ENCODE peak calls at places on chromosomes 7 and 10, in five cellular contexts. I, E, H, N and A are unnamed samples.

GRCh38 chr10:100781145-100781665 is 35.8 kb downstream of the PAX2 start:
- DNase-seq in E (no peak), H (no peak), I (no peak), N (no peak), A (no peak)

GRCh38 chr7:128404826-128405344 is 4.9 kb downstream of the IMPDH1 start:
- DNase-seq in E (peak; percentile 45), I (no peak), N (peak; percentile 82), H (peak; percentile 43), A (no peak)

GRCh38 chr7:100675581-100676350 is 2.2 kb downstream of the GNB2 start:
- DNase-seq in E (peak; percentile 87), N (peak; percentile 96), I (peak; percentile 87), H (peak; percentile 49), A (peak; percentile 80)

GRCh38 chr10:132489053-132489703 is 48.4 kb upstream of the INPP5A start:
- DNase-seq in E (no peak), N (no peak), I (no peak), H (no peak), A (no peak)

GRCh38 chr10:42930516-42931205 is 146.2 kb upstream of the RET start:
- DNase-seq in E (no peak), I (no peak), H (no peak), N (no peak), A (no peak)

GRCh38 chr10:12703813-12704212 is 297.7 kb downstream of the CCDC3 start:
- DNase-seq in E (no peak), I (no peak), H (peak; percentile 81), N (no peak), A (no peak)

GRCh38 chr10:130873636-130874035 is 437.9 kb downstream of the TCERG1L start:
- DNase-seq in I (no peak), N (no peak), E (no peak), H (no peak), A (no peak)

GRCh38 chr10:26737730-26738129 is 40.2 kb downstream of the PDSS1 start:
- DNase-seq in H (no peak), E (peak; percentile 40), I (no peak), N (no peak), A (no peak)

GRCh38 chr10:78415111-78415510 is 381.4 kb downstream of the RPS24 start:
- DNase-seq in E (no peak), I (no peak), N (no peak), H (no peak), A (no peak)

GRCh38 chr10:11678074-11678793 is 63.9 kb upstream of the ECHDC3 start:
- DNase-seq in E (peak; percentile 94), H (no peak), N (no peak), I (no peak), A (no peak)

GRCh38 chr10:35546824-35547225 is 58.3 kb upstream of the GJD4 start:
- DNase-seq in E (no peak), N (no peak), H (peak; percentile 100), I (peak; percentile 13), A (peak; percentile 41)

GRCh38 chr7:32115831-32116230 is 45.6 kb upstream of the PDE1C start:
- DNase-seq in I (no peak), N (no peak), E (no peak), H (peak; percentile 81), A (no peak)

GRCh38 chr7:94974436-94974835 is 67.0 kb downstream of the PPP1R9A start:
- DNase-seq in E (no peak), I (no peak), N (no peak), H (no peak), A (no peak)

GRCh38 chr10:985361-985760 is 2.9 kb upstream of the GTPBP4 start:
- DNase-seq in E (no peak), H (no peak), N (no peak), I (no peak), A (no peak)

GRCh38 chr10:93468532-93469213 is 13.5 kb downstream of the MYOF start:
- DNase-seq in E (no peak), I (no peak), N (no peak), H (peak; percentile 93), A (no peak)

GRCh38 chr10:77800320-77800719 is 126.2 kb downstream of the DLG5 start:
- DNase-seq in E (no peak), I (no peak), N (no peak), H (no peak), A (no peak)

GRCh38 chr7:34061175-34061574 is 155.8 kb downstream of the BMPER start:
- DNase-seq in E (no peak), H (peak; percentile 52), N (no peak), I (no peak), A (no peak)

GRCh38 chr10:94213980-94214379 is 148.8 kb downstream of the NOC3L start:
- DNase-seq in H (no peak), N (no peak), I (no peak), E (no peak), A (no peak)

GRCh38 chr7:12754179-12754578 is 66.7 kb downstream of the ARL4A start:
- DNase-seq in E (no peak), H (peak; percentile 38), I (no peak), N (no peak), A (no peak)

GRCh38 chr7:84112771-84113170 is 81.8 kb downstream of the SEMA3A start:
- DNase-seq in E (no peak), I (no peak), H (no peak), N (no peak), A (no peak)

GRCh38 chr7:38681882-38682281 is 50.7 kb upstream of the AMPH start:
- DNase-seq in I (no peak), E (no peak), N (no peak), H (no peak), A (no peak)

GRCh38 chr7:36644625-36645422 is 79.5 kb downstream of the AOAH start:
- DNase-seq in E (no peak), I (no peak), N (no peak), H (no peak), A (no peak)

DNA sequence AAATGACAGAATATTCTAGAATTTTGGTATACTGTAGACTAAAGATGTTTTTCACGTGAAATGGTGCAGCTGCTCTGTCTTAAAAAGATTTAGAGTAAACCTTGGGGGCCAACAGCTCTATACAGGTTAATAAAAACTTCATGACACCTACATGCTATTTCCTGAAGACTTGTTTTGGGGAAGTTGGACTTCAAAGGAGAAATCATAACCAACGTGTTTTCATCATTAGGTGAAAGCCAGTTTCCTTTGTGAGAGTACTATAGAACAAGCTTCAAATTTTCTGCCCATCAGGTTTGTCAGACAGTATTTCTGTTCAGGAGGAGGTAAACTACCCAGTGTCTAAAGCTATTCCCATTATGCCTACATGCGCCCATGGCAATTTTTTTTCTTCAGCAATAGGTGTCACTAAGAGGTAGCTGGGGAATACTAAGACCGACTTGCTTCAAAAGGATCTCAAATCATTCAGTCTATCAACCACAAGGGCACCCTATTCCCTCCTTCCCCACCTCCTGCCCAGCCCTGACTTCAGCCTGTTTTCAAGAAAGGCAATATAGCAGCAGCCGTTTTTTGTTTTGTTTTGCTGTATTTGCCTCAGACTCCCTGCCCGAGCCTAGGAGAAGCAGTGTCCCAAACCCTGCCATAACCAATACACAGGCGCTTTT is 237.3 kb upstream of the SP8 start:
- DNase-seq in I (peak; percentile 18), N (no peak), H (peak; percentile 8), E (no peak), A (peak; percentile 29)
- TF ChIP-seq CTCF in I (no peak), N (no peak), H (no peak), E (no peak), A (no peak)

GRCh38 chr7:55150709-55151108 is 131.9 kb downstream of the EGFR start:
- DNase-seq in I (no peak), N (no peak), E (no peak), H (no peak), A (no peak)

GRCh38 chr7:55148571-55148970 is 129.8 kb downstream of the EGFR start:
- DNase-seq in H (no peak), I (no peak), E (no peak), N (no peak), A (no peak)

GRCh38 chr7:55148992-55149391 is 130.2 kb downstream of the EGFR start:
- DNase-seq in E (no peak), H (no peak), N (no peak), I (no peak), A (no peak)

GRCh38 chr7:55152490-55152889 is 133.7 kb downstream of the EGFR start:
- DNase-seq in E (no peak), I (no peak), H (no peak), N (no peak), A (no peak)

GRCh38 chr7:55150166-55150565 is 131.3 kb downstream of the EGFR start:
- DNase-seq in H (no peak), N (no peak), I (no peak), E (no peak), A (no peak)
- H3F3A ChIP-seq in H (no peaks in the 10 kb centered on the region), N (peaks cover 8% of the 10 kb centered on the region), I (no peaks in the 10 kb centered on the region), E (no peaks in the 10 kb centered on the region), A (no peaks in the 10 kb centered on the region)

GRCh38 chr10:97254694-97255093 is 37.7 kb downstream of the ARHGAP19 start:
- DNase-seq in E (no peak), H (no peak), I (no peak), N (no peak), A (no peak)
- TF ChIP-seq EZH2phosphoT487 in E (no peak), H (no peak), I (no peak), N (no peak), A (no peak)

GRCh38 chr10:62080905-62081304 is 179.4 kb downstream of the ARID5B start:
- DNase-seq in I (no peak), H (no peak), E (no peak), N (no peak), A (peak; percentile 17)
- TF ChIP-seq CTCF in I (no peak), H (no peak), E (no peak), N (no peak), A (no peak)

GRCh38 chr7:22280031-22280430 is 76.9 kb downstream of the RAPGEF5 start:
- DNase-seq in H (no peak), N (no peak), I (no peak), E (no peak), A (no peak)
- H3F3A ChIP-seq in H (no peaks in the 10 kb centered on the region), N (no peaks in the 10 kb centered on the region), I (no peaks in the 10 kb centered on the region), E (no peaks in the 10 kb centered on the region), A (no peaks in the 10 kb centered on the region)